ENCODE peak calls at places on chromosomes 1 and 21, in seven cellular contexts. P, Z, G, D, E, Q and I are unnamed samples.

GRCh38 chr21:33959680-33960079 is 44.1 kb upstream of the ATP5PO start:
- DNase-seq in P (no peak), Z (no peak), G (no peak), D (no peak), E (no peak), Q (no peak), I (no peak)

GRCh38 chr1:27574871-27575831 is 28.8 kb downstream of the AHDC1 start:
- DNase-seq in P (no peak), Z (no peak), G (peak), D (peak), E (no peak), Q (no peak), I (peak)

GRCh38 chr1:66519988-66520387 is 14.0 kb upstream of the SGIP1 start:
- DNase-seq in P (no peak), Z (peak), G (no peak), D (no peak), E (no peak), Q (no peak), I (no peak)

GRCh38 chr21:33850985-33851384 is 64.6 kb downstream of the ATP5PO start:
- DNase-seq in P (no peak), Z (no peak), G (no peak), D (no peak), E (no peak), Q (no peak), I (no peak)

GRCh38 chr1:4964634-4965345 is 310.4 kb downstream of the AJAP1 start:
- DNase-seq in P (no peak), Z (no peak), G (no peak), D (no peak), E (no peak), Q (no peak), I (no peak)

GRCh38 chr1:228464487-228464983 is 22.6 kb upstream of the RNF187 start:
- DNase-seq in P (no peak), Z (no peak), G (no peak), D (peak), E (no peak), Q (no peak), I (no peak)

GRCh38 chr1:87572891-87573290 is 244.2 kb downstream of the LMO4 start:
- DNase-seq in P (no peak), Z (no peak), G (no peak), D (no peak), E (no peak), Q (no peak), I (no peak)

GRCh38 chr1:208747979-208748378 is 503.8 kb upstream of the PLXNA2 start:
- DNase-seq in P (no peak), Z (no peak), G (no peak), D (peak), E (no peak), Q (no peak), I (no peak)

GRCh38 chr1:23577056-23577985 is 18.0 kb upstream of the ID3 start:
- DNase-seq in P (no peak), Z (peak), G (peak), D (no peak), E (peak), Q (no peak), I (no peak)

GRCh38 chr1:31417148-31417547 is 4.1 kb downstream of the SERINC2 start:
- DNase-seq in P (no peak), Z (peak), G (no peak), D (no peak), E (no peak), Q (no peak), I (no peak)

GRCh38 chr1:180345148-180345547 is 115.1 kb downstream of the LHX4 start:
- DNase-seq in P (no peak), Z (no peak), G (no peak), D (no peak), E (no peak), Q (no peak), I (no peak)

GRCh38 chr1:232033285-232033684 is 406.7 kb downstream of the DISC1 start:
- DNase-seq in P (no peak), Z (no peak), G (no peak), D (no peak), E (no peak), Q (no peak), I (no peak)

GRCh38 chr1:14362331-14362730 is 236.2 kb upstream of the KAZN start:
- DNase-seq in P (no peak), Z (no peak), G (no peak), D (no peak), E (no peak), Q (no peak), I (no peak)

GRCh38 chr21:44259082-44259705 is 2.5 kb downstream of the DNMT3L start:
- DNase-seq in P (no peak), Z (no peak), G (no peak), D (no peak), E (no peak), Q (no peak), I (no peak)

GRCh38 chr1:39509360-39510009 is 18.0 kb downstream of the BMP8A start:
- DNase-seq in P (no peak), Z (no peak), G (no peak), D (no peak), E (peak), Q (no peak), I (no peak)

GRCh38 chr1:165371588-165372235 is 15.2 kb upstream of the LMX1A start:
- DNase-seq in P (no peak), Z (no peak), G (no peak), D (no peak), E (no peak), Q (no peak), I (no peak)

GRCh38 chr1:151009206-151009587 is 948 bp downstream of the PRUNE1 start:
- DNase-seq in P (no peak), Z (no peak), G (no peak), D (no peak), E (no peak), Q (no peak), I (no peak)

GRCh38 chr1:210940081-210940617 is 193.8 kb downstream of the KCNH1 start:
- DNase-seq in P (no peak), Z (no peak), G (no peak), D (no peak), E (no peak), Q (no peak), I (no peak)

GRCh38 chr21:39029086-39029772 is 154.0 kb downstream of the PSMG1 start:
- DNase-seq in P (no peak), Z (no peak), G (no peak), D (peak), E (no peak), Q (no peak), I (no peak)

GRCh38 chr1:26833432-26834405 is 7.2 kb downstream of the ZDHHC18 start:
- DNase-seq in P (no peak), Z (no peak), G (no peak), D (no peak), E (peak), Q (no peak), I (no peak)

GRCh38 chr1:180268556-180269044 is 38.5 kb downstream of the LHX4 start:
- DNase-seq in P (no peak), Z (no peak), G (no peak), D (no peak), E (no peak), Q (no peak), I (no peak)

GRCh38 chr1:171868217-171868616 is 26.9 kb downstream of the DNM3 start:
- DNase-seq in P (no peak), Z (no peak), G (no peak), D (no peak), E (no peak), Q (no peak), I (no peak)

GRCh38 chr21:31873275-31873695 is 465 bp downstream of the HUNK start:
- DNase-seq in P (no peak), Z (no peak), G (no peak), D (peak), E (no peak), Q (no peak), I (peak)

GRCh38 chr1:44036409-44037111 is 5.3 kb upstream of the SLC6A9 start:
- DNase-seq in P (peak), Z (peak), G (peak), D (peak), E (no peak), Q (peak), I (peak)

GRCh38 chr1:76583237-76583868 is 283.9 kb upstream of the ST6GALNAC5 start:
- DNase-seq in P (no peak), Z (no peak), G (no peak), D (no peak), E (no peak), Q (no peak), I (no peak)

GRCh38 chr1:180566048-180566447 is 7.3 kb downstream of the OVAAL start:
- DNase-seq in P (no peak), Z (no peak), G (no peak), D (no peak), E (no peak), Q (no peak), I (no peak)

GRCh38 chr1:53350853-53351767 is 23.2 kb upstream of the LRP8 start:
- DNase-seq in P (no peak), Z (no peak), G (no peak), D (no peak), E (no peak), Q (no peak), I (no peak)

GRCh38 chr1:183870351-183871077 is 65.6 kb downstream of the RGL1 start:
- DNase-seq in P (no peak), Z (no peak), G (no peak), D (no peak), E (no peak), Q (no peak), I (no peak)

GRCh38 chr1:218383681-218384080 is 38.5 kb downstream of the TGFB2 start:
- DNase-seq in P (no peak), Z (no peak), G (no peak), D (no peak), E (no peak), Q (no peak), I (no peak)

GRCh38 chr21:17613242-17613676 is 558 bp upstream of the BTG3 start:
- DNase-seq in P (no peak), Z (no peak), G (no peak), D (no peak), E (no peak), Q (no peak), I (no peak)

GRCh38 chr21:42314616-42315295 is 453 bp downstream of the TFF3 start:
- DNase-seq in P (no peak), Z (peak), G (no peak), D (no peak), E (no peak), Q (no peak), I (no peak)

GRCh38 chr1:184061396-184062003 is 10.0 kb downstream of the TSEN15 start:
- DNase-seq in P (no peak), Z (peak), G (no peak), D (no peak), E (no peak), Q (no peak), I (no peak)

GRCh38 chr1:13723810-13724209 is 23.8 kb downstream of the PRDM2 start:
- DNase-seq in P (no peak), Z (no peak), G (no peak), D (no peak), E (no peak), Q (no peak), I (no peak)

GRCh38 chr1:24231701-24232100 is 44.6 kb upstream of the IFNLR1 start:
- DNase-seq in P (no peak), Z (no peak), G (no peak), D (no peak), E (no peak), Q (no peak), I (no peak)

GRCh38 chr1:13732971-13733667 is 33.1 kb downstream of the PRDM2 start:
- DNase-seq in P (no peak), Z (no peak), G (no peak), D (no peak), E (no peak), Q (no peak), I (no peak)

GRCh38 chr1:248926401-248927182 is 20.6 kb downstream of the PGBD2 start:
- DNase-seq in P (no peak), Z (no peak), G (peak), D (no peak), E (no peak), Q (no peak), I (no peak)

GRCh38 chr1:176852124-176852523 is 312.4 kb downstream of the ASTN1 start:
- DNase-seq in P (no peak), Z (no peak), G (no peak), D (no peak), E (no peak), Q (no peak), I (no peak)

GRCh38 chr1:179042087-179042486 is 16.4 kb downstream of the FAM20B start:
- DNase-seq in P (no peak), Z (no peak), G (no peak), D (no peak), E (no peak), Q (no peak), I (no peak)
- TF ChIP-seq JUND in P (no peak), Z (no peak), G (no peak), D (no peak), E (no peak), Q (no peak), I (no peak)

GRCh38 chr1:203777596-203777995 is 12.6 kb downstream of the LAX1 start:
- DNase-seq in P (no peak), Z (no peak), G (no peak), D (no peak), E (no peak), Q (no peak), I (no peak)
- TF ChIP-seq JUND in P (no peak), Z (no peak), G (no peak), D (no peak), E (no peak), Q (no peak), I (no peak)

DNA sequence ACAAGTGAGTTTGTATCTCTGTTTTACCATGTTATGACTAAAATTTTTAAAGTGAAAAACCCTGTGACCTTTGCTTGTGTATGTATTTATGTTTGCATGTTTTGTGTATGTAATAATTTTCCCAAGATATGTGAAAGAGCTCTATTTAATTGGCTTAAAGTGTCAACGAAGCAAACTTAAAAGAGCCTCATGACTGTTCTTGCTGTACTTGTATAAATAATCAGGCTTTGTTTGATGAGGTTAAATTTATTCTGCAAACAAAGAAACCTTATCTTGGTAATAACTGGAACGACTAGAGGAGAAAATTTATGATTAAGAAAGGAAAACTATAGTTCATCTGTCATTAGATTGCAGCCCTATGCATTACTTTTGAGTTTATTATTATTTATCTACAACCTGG is 6.6 kb downstream of the GBP7 start:
- DNase-seq in P (no peak), Z (no peak), G (no peak), D (no peak), E (no peak), Q (no peak), I (no peak)
- TF ChIP-seq JUND in P (no peak), Z (no peak), G (no peak), D (no peak), E (no peak), Q (no peak), I (no peak)

DNA sequence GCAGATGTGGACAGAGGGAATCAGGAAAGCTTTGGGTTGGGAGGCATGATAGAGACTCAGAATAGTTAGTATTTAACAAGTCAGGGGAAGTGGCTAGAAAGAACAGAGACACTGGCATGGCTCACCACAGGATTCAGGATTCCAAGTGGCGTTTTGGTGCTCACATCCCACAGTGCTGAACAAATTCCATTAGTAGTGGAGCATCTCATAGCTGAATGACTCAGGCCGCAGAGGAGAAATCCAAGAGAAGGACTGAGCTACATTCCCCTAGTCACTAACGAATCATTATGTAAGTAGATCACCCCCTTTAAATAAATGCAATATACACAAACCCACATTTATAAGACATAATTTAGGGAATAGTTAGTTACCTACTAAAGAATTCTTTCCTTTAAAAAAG is 5.0 kb upstream of the KCNJ9 start:
- DNase-seq in P (no peak), Z (no peak), G (no peak), D (no peak), E (no peak), Q (no peak), I (no peak)
- TF ChIP-seq JUND in P (no peak), Z (no peak), G (no peak), D (no peak), E (no peak), Q (no peak), I (no peak)

GRCh38 chr1:221347706-221348105 is 394.2 kb downstream of the DUSP10 start:
- DNase-seq in P (no peak), Z (peak), G (no peak), D (no peak), E (no peak), Q (no peak), I (no peak)

GRCh38 chr1:221337106-221337505 is 404.8 kb downstream of the DUSP10 start:
- DNase-seq in P (no peak), Z (no peak), G (no peak), D (no peak), E (no peak), Q (no peak), I (no peak)

GRCh38 chr1:221344693-221345092 is 397.2 kb downstream of the DUSP10 start:
- DNase-seq in P (no peak), Z (no peak), G (no peak), D (no peak), E (no peak), Q (no peak), I (no peak)

GRCh38 chr1:221343106-221343505 is 398.8 kb downstream of the DUSP10 start:
- DNase-seq in P (no peak), Z (no peak), G (no peak), D (no peak), E (no peak), Q (no peak), I (no peak)
- TF ChIP-seq JUND in P (no peak), Z (no peak), G (no peak), D (no peak), E (no peak), Q (no peak), I (no peak)

GRCh38 chr1:200767326-200767725 is 28.6 kb downstream of the CAMSAP2 start:
- DNase-seq in P (no peak), Z (no peak), G (no peak), D (no peak), E (no peak), Q (no peak), I (no peak)

GRCh38 chr1:200774735-200775449 is 36.2 kb downstream of the CAMSAP2 start:
- DNase-seq in P (no peak), Z (no peak), G (no peak), D (no peak), E (no peak), Q (no peak), I (no peak)

GRCh38 chr1:200775850-200776249 is 37.2 kb downstream of the CAMSAP2 start:
- DNase-seq in P (no peak), Z (no peak), G (no peak), D (no peak), E (no peak), Q (no peak), I (no peak)

GRCh38 chr1:200774311-200774710 is 35.6 kb downstream of the CAMSAP2 start:
- DNase-seq in P (no peak), Z (no peak), G (no peak), D (no peak), E (no peak), Q (no peak), I (no peak)

DNA sequence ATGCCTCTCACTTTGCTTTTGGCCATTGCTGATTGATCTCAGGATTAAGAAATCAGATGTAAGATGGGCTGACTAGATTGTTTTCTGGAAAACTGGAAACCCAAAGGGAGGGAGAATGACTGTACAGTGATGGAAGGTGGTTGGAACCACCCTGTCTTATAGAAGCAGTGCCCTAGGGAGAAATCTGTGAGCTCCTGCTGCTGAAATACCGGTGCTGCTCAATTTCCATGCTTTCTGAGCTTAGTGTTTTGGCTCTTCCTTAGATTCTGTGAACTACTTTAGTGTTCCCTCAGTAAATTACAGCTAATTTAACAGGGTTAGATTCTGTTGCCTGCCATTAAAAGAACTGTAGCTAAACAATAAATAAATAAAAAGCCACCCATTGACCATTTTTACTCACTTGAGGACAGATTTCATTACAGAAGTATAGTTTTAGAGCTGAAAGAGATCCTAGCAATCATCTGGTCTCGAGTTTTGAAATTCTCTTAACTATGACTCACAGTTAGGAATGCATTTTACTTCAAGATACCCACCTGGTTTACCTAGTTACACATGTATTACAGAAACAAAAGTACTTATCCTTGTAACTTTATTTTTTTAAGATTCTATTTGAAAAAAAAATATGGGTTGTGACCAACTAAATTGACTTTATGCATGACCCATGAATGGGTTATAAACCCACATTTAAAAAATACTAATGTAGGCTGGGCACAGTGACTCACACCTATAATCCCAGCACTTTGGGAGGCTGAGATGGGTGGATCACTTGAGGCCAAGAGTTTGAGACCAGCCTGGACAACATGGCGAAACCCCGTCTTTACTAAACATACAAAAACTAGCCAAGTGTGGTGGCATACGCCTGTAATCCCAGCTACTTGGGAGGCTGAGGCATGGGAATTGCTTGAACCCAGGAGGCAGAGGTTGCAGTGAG is 33.2 kb downstream of the CAMSAP2 start:
- DNase-seq in P (peak), Z (no peak), G (no peak), D (no peak), E (no peak), Q (no peak), I (no peak)
- TF ChIP-seq JUND in P (peak), Z (no peak), G (no peak), D (no peak), E (no peak), Q (no peak), I (no peak)